ENCODE peak calls at places on chromosomes 7 and 10, in seven cellular contexts. One of them, this sample, is unnamed.

GRCh38 chr7:74280985-74281384 is 8.2 kb upstream of the CLIP2 start:
- DNase-seq in CD4-positive, alpha-beta T cell: no peak
- DNase-seq in fibroblast of villous mesenchyme: peak
- DNase-seq in epithelial cell of esophagus: no peak
- DNase-seq in upper lobe of right lung: no peak
- DNase-seq in fibroblast of the aortic adventitia: no peak
- DNase-seq in GM06990: no peak
- DNase-seq in this sample: no peak

GRCh38 chr7:21041666-21042065 is 255.0 kb upstream of the SP8 start:
- DNase-seq in CD4-positive, alpha-beta T cell: no peak
- DNase-seq in fibroblast of villous mesenchyme: no peak
- DNase-seq in epithelial cell of esophagus: no peak
- DNase-seq in upper lobe of right lung: no peak
- DNase-seq in fibroblast of the aortic adventitia: no peak
- DNase-seq in GM06990: no peak
- DNase-seq in this sample: no peak

GRCh38 chr7:149883452-149883861 is 9.7 kb downstream of the ATP6V0E2 start:
- DNase-seq in CD4-positive, alpha-beta T cell: peak
- DNase-seq in fibroblast of villous mesenchyme: peak
- DNase-seq in epithelial cell of esophagus: peak
- DNase-seq in upper lobe of right lung: peak
- DNase-seq in fibroblast of the aortic adventitia: peak
- DNase-seq in GM06990: no peak
- DNase-seq in this sample: no peak

GRCh38 chr10:115092555-115093285 is 445 bp upstream of the ATRNL1 start:
- DNase-seq in CD4-positive, alpha-beta T cell: no peak
- DNase-seq in fibroblast of villous mesenchyme: peak
- DNase-seq in epithelial cell of esophagus: peak
- DNase-seq in upper lobe of right lung: peak
- DNase-seq in fibroblast of the aortic adventitia: peak
- DNase-seq in GM06990: peak
- DNase-seq in this sample: peak

GRCh38 chr7:24825931-24826661 is 68.8 kb upstream of the GSDME start:
- DNase-seq in CD4-positive, alpha-beta T cell: no peak
- DNase-seq in fibroblast of villous mesenchyme: peak
- DNase-seq in epithelial cell of esophagus: peak
- DNase-seq in upper lobe of right lung: no peak
- DNase-seq in fibroblast of the aortic adventitia: peak
- DNase-seq in GM06990: no peak
- DNase-seq in this sample: no peak

GRCh38 chr7:104848386-104848990 is 165.5 kb upstream of the KMT2E start:
- DNase-seq in CD4-positive, alpha-beta T cell: peak
- DNase-seq in fibroblast of villous mesenchyme: peak
- DNase-seq in epithelial cell of esophagus: peak
- DNase-seq in upper lobe of right lung: no peak
- DNase-seq in fibroblast of the aortic adventitia: peak
- DNase-seq in GM06990: no peak
- DNase-seq in this sample: peak

GRCh38 chr10:77844713-77845454 is 81.7 kb downstream of the DLG5 start:
- DNase-seq in CD4-positive, alpha-beta T cell: no peak
- DNase-seq in fibroblast of villous mesenchyme: peak
- DNase-seq in epithelial cell of esophagus: peak
- DNase-seq in upper lobe of right lung: no peak
- DNase-seq in fibroblast of the aortic adventitia: peak
- DNase-seq in GM06990: no peak
- DNase-seq in this sample: no peak

GRCh38 chr7:130092598-130092997 is 22.3 kb downstream of the KLHDC10 start:
- DNase-seq in CD4-positive, alpha-beta T cell: no peak
- DNase-seq in fibroblast of villous mesenchyme: no peak
- DNase-seq in epithelial cell of esophagus: no peak
- DNase-seq in upper lobe of right lung: no peak
- DNase-seq in fibroblast of the aortic adventitia: no peak
- DNase-seq in GM06990: no peak
- DNase-seq in this sample: no peak

GRCh38 chr7:117091721-117092120 is 138.4 kb downstream of the ST7 start:
- DNase-seq in CD4-positive, alpha-beta T cell: no peak
- DNase-seq in fibroblast of villous mesenchyme: no peak
- DNase-seq in epithelial cell of esophagus: no peak
- DNase-seq in upper lobe of right lung: no peak
- DNase-seq in fibroblast of the aortic adventitia: no peak
- DNase-seq in GM06990: no peak
- DNase-seq in this sample: no peak

GRCh38 chr7:117188949-117189348 is 133.9 kb downstream of the WNT2 start:
- DNase-seq in CD4-positive, alpha-beta T cell: no peak
- DNase-seq in fibroblast of villous mesenchyme: no peak
- DNase-seq in epithelial cell of esophagus: no peak
- DNase-seq in upper lobe of right lung: no peak
- DNase-seq in fibroblast of the aortic adventitia: no peak
- DNase-seq in GM06990: no peak
- DNase-seq in this sample: no peak

GRCh38 chr7:116762951-116763350 is 91.0 kb downstream of the MET start:
- DNase-seq in CD4-positive, alpha-beta T cell: no peak
- DNase-seq in fibroblast of villous mesenchyme: no peak
- DNase-seq in epithelial cell of esophagus: no peak
- DNase-seq in upper lobe of right lung: no peak
- DNase-seq in fibroblast of the aortic adventitia: no peak
- DNase-seq in GM06990: no peak
- DNase-seq in this sample: no peak

GRCh38 chr10:112739219-112739969 is 210.7 kb upstream of the TCF7L2 start:
- DNase-seq in CD4-positive, alpha-beta T cell: no peak
- DNase-seq in fibroblast of villous mesenchyme: peak
- DNase-seq in epithelial cell of esophagus: no peak
- DNase-seq in upper lobe of right lung: no peak
- DNase-seq in fibroblast of the aortic adventitia: no peak
- DNase-seq in GM06990: no peak
- DNase-seq in this sample: no peak

GRCh38 chr10:71090330-71090729 is 122.0 kb upstream of the UNC5B start:
- DNase-seq in CD4-positive, alpha-beta T cell: no peak
- DNase-seq in fibroblast of villous mesenchyme: no peak
- DNase-seq in epithelial cell of esophagus: no peak
- DNase-seq in upper lobe of right lung: peak
- DNase-seq in fibroblast of the aortic adventitia: no peak
- DNase-seq in GM06990: no peak
- DNase-seq in this sample: peak

GRCh38 chr10:71092812-71093391 is 119.5 kb upstream of the UNC5B start:
- DNase-seq in CD4-positive, alpha-beta T cell: no peak
- DNase-seq in fibroblast of villous mesenchyme: no peak
- DNase-seq in epithelial cell of esophagus: no peak
- DNase-seq in upper lobe of right lung: peak
- DNase-seq in fibroblast of the aortic adventitia: no peak
- DNase-seq in GM06990: no peak
- DNase-seq in this sample: no peak

GRCh38 chr10:71089162-71089561 is 123.2 kb upstream of the UNC5B start:
- DNase-seq in CD4-positive, alpha-beta T cell: no peak
- DNase-seq in fibroblast of villous mesenchyme: no peak
- DNase-seq in epithelial cell of esophagus: no peak
- DNase-seq in upper lobe of right lung: peak
- DNase-seq in fibroblast of the aortic adventitia: no peak
- DNase-seq in GM06990: no peak
- DNase-seq in this sample: no peak

GRCh38 chr10:71093531-71093930 is 118.8 kb upstream of the UNC5B start:
- DNase-seq in CD4-positive, alpha-beta T cell: no peak
- DNase-seq in fibroblast of villous mesenchyme: no peak
- DNase-seq in epithelial cell of esophagus: no peak
- DNase-seq in upper lobe of right lung: no peak
- DNase-seq in fibroblast of the aortic adventitia: no peak
- DNase-seq in GM06990: no peak
- DNase-seq in this sample: no peak

DNA sequence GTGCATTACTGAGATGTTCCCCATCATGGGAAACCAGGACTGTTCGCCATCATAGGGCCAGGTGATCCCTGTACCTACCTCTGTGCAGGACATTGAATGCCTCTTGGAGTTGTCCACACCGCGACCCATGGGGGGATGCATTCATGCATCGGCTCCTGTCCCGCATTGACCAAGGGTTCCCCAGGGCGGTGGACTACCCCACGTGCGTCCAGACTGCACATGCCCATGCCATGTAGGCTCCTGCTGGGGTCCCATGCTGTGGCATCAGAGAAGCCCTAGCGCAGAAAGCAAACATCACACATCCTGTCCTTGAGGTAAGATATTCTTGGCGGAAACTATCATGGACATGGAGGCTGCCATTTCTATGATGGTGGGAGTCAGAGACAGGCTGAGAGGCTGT is 121.6 kb upstream of the UNC5B start:
- DNase-seq in CD4-positive, alpha-beta T cell: no peak
- DNase-seq in fibroblast of villous mesenchyme: no peak
- DNase-seq in epithelial cell of esophagus: no peak
- DNase-seq in upper lobe of right lung: peak
- DNase-seq in fibroblast of the aortic adventitia: no peak
- DNase-seq in GM06990: no peak
- DNase-seq in this sample: no peak
- TF ChIP-seq CTCF in CD4-positive, alpha-beta T cell: no peak
- TF ChIP-seq CTCF in fibroblast of villous mesenchyme: no peak
- TF ChIP-seq CTCF in epithelial cell of esophagus: no peak
- TF ChIP-seq CTCF in upper lobe of right lung: no peak
- TF ChIP-seq CTCF in fibroblast of the aortic adventitia: no peak
- TF ChIP-seq CTCF in GM06990: no peak
- TF ChIP-seq CTCF in this sample: no peak

GRCh38 chr7:141411133-141411532 is 140.1 kb upstream of the AGK start:
- DNase-seq in CD4-positive, alpha-beta T cell: no peak
- DNase-seq in fibroblast of villous mesenchyme: no peak
- DNase-seq in epithelial cell of esophagus: no peak
- DNase-seq in upper lobe of right lung: no peak
- DNase-seq in fibroblast of the aortic adventitia: no peak
- DNase-seq in GM06990: no peak
- DNase-seq in this sample: no peak
- TF ChIP-seq CTCF in CD4-positive, alpha-beta T cell: no peak
- TF ChIP-seq CTCF in fibroblast of villous mesenchyme: no peak
- TF ChIP-seq CTCF in epithelial cell of esophagus: no peak
- TF ChIP-seq CTCF in upper lobe of right lung: no peak
- TF ChIP-seq CTCF in fibroblast of the aortic adventitia: no peak
- TF ChIP-seq CTCF in GM06990: no peak
- TF ChIP-seq CTCF in this sample: no peak

DNA sequence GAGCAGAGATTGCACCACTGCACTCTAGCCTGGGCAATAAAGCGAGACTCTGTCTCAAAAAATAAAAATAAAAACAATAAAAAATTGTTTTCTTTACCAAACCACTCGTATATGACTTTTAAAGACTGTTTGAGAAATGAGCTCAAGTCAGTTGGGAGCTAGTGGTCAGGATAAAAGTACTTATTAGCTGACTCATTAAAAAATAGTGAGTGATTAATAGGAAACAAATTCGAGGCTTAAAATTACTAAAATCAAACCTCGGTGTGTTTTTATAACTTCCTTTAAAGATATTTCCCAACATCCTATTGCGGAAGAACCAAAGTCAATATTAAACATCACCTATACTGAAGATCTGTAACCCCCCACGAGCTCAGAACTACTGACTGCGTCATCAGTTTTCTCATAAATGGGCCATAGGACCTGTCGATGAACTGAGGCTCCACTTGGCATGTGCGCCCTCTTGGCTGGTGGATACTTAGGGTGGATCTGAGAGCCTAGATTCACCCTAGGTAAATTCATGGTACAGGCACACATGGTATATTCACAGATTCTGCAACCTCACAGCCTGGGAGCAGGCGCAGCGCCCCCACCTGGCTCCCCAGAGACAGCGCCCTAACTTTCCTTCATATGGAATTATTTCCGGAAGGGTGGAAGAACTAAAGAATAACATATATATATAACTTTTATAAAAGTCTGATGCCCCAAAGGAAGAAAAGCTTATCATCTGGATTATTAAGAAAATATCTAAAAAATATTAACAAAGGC is 9.2 kb downstream of the MKI67 start:
- DNase-seq in CD4-positive, alpha-beta T cell: no peak
- DNase-seq in fibroblast of villous mesenchyme: no peak
- DNase-seq in epithelial cell of esophagus: peak
- DNase-seq in upper lobe of right lung: no peak
- DNase-seq in fibroblast of the aortic adventitia: no peak
- DNase-seq in GM06990: no peak
- DNase-seq in this sample: no peak
- TF ChIP-seq CTCF in CD4-positive, alpha-beta T cell: no peak
- TF ChIP-seq CTCF in fibroblast of villous mesenchyme: no peak
- TF ChIP-seq CTCF in epithelial cell of esophagus: peak
- TF ChIP-seq CTCF in upper lobe of right lung: no peak
- TF ChIP-seq CTCF in fibroblast of the aortic adventitia: no peak
- TF ChIP-seq CTCF in GM06990: peak
- TF ChIP-seq CTCF in this sample: peak

DNA sequence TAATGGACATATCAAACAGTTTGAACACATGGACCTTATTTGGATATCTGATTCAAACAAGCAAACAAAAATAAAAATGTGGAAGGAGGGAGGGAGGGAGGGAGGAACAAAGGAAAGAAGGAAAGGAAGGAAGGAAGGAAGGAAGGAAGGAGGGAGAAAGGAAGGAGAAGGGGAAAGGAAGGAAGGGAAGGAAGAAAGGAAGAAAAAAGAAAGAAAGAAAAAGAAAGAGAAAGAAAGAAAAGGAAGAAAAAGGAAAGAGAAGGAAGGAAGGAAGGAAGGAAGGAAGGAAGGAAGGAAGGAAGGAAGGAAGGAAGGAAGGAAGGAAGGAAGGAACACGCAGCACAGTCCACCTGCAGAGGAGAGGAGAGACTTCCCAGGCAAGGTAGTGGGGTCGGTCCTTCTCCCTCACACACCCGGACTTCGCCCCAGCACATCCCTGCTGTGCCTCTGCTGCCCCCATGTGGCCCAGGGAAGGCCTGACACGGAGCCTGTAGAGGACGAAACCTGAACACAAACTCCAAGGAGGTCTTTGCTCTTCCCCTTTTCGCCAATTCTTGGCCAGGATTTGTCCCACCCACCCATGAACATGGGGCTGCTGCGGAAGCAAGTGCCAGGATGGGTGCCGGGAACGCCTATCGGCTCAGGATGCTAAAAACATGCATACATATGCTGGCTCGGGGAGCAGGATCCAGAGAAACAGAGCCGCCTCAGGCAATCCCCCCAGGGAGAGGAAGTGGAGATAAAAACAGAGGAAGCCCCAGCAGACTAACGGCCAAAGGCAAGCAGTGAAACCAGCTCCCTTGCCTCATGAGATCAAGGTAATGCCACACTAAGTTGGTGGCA is 52.3 kb upstream of the DGKI start:
- DNase-seq in CD4-positive, alpha-beta T cell: peak
- DNase-seq in fibroblast of villous mesenchyme: peak
- DNase-seq in epithelial cell of esophagus: peak
- DNase-seq in upper lobe of right lung: peak
- DNase-seq in fibroblast of the aortic adventitia: peak
- DNase-seq in GM06990: peak
- DNase-seq in this sample: peak
- TF ChIP-seq CTCF in CD4-positive, alpha-beta T cell: peak
- TF ChIP-seq CTCF in fibroblast of villous mesenchyme: peak
- TF ChIP-seq CTCF in epithelial cell of esophagus: peak
- TF ChIP-seq CTCF in upper lobe of right lung: peak
- TF ChIP-seq CTCF in fibroblast of the aortic adventitia: peak
- TF ChIP-seq CTCF in GM06990: peak
- TF ChIP-seq CTCF in this sample: peak

DNA sequence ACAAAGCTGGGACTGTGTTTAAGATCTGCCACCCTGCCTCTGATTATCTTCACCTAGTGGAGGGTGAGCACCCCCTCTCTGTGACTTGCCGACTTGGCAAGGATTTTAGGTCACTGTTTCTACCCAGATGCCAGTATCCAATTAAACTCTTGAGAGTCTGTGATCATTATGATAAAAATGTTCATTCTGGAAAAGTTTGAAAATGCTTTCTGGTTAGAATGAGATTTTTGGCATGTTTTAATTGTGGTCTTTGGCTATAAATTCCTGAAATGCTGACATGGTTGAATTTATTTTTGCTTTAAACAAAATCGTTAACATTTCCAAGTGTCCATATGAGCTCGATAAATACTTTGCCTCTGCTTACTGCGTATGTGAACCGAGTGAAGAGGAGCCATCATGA is 221.4 kb downstream of the BICC1 start:
- DNase-seq in CD4-positive, alpha-beta T cell: no peak
- DNase-seq in fibroblast of villous mesenchyme: no peak
- DNase-seq in epithelial cell of esophagus: no peak
- DNase-seq in upper lobe of right lung: no peak
- DNase-seq in fibroblast of the aortic adventitia: peak
- DNase-seq in GM06990: no peak
- DNase-seq in this sample: no peak
- TF ChIP-seq CTCF in CD4-positive, alpha-beta T cell: no peak
- TF ChIP-seq CTCF in fibroblast of villous mesenchyme: no peak
- TF ChIP-seq CTCF in epithelial cell of esophagus: no peak
- TF ChIP-seq CTCF in upper lobe of right lung: no peak
- TF ChIP-seq CTCF in fibroblast of the aortic adventitia: no peak
- TF ChIP-seq CTCF in GM06990: no peak
- TF ChIP-seq CTCF in this sample: no peak

This sample was measured in mesothelial cell of epicardium.